ENCODE peak calls at places on chromosomes 13 and 19, in four cellular contexts. A is GM12865, J is fibroblast of pulmonary artery, S is HFF-Myc. Y is an unnamed sample.

GRCh38 chr19:33668968-33669367 is 47.2 kb downstream of the CHST8 start:
- DNase-seq in J (no peak), S (no peak), A (no peak), Y (no peak)

GRCh38 chr13:91203430-91203829 is 144.1 kb upstream of the MIR17HG start:
- DNase-seq in A (no peak), S (no peak), J (no peak), Y (no peak)

GRCh38 chr13:55298201-55298600 is 1842.5 kb upstream of the PRR20A start:
- DNase-seq in A (no peak), J (no peak), S (no peak), Y (no peak)

GRCh38 chr19:32453736-32454135 is 48.2 kb downstream of the DPY19L3 start:
- DNase-seq in J (peak), A (no peak), S (no peak), Y (no peak)

GRCh38 chr19:30391554-30392551 is 19.7 kb downstream of the ZNF536 start:
- DNase-seq in A (no peak), J (no peak), S (no peak), Y (no peak)

GRCh38 chr13:113139580-113139979 is 17.0 kb downstream of the F10 start:
- DNase-seq in J (no peak), S (no peak), A (no peak), Y (no peak)

GRCh38 chr13:29494520-29494919 is 101.0 kb downstream of the SLC7A1 start:
- DNase-seq in J (no peak), S (no peak), A (no peak), Y (no peak)

GRCh38 chr13:43284162-43284561 is 260.8 kb downstream of the DNAJC15 start:
- DNase-seq in J (peak), A (no peak), S (no peak), Y (no peak)

GRCh38 chr13:29073762-29074161 is 253.6 kb downstream of the MTUS2 start:
- DNase-seq in S (no peak), J (no peak), A (no peak), Y (no peak)

GRCh38 chr19:55050749-55051532 is 12.0 kb downstream of the RDH13 start:
- DNase-seq in J (no peak), S (no peak), A (no peak), Y (no peak)

GRCh38 chr19:4012975-4013634 is 5.6 kb downstream of the PIAS4 start:
- DNase-seq in S (no peak), J (no peak), A (no peak), Y (no peak)

GRCh38 chr13:93686399-93686798 is 459.8 kb downstream of the GPC6 start:
- DNase-seq in A (no peak), J (no peak), S (no peak), Y (no peak)

GRCh38 chr19:58033741-58034475 is at the start of gene ZSCAN1:
- DNase-seq in A (no peak), J (peak), S (no peak), Y (peak)

GRCh38 chr19:4702764-4703163 is 20.9 kb downstream of the DPP9 start:
- DNase-seq in J (no peak), S (no peak), A (no peak), Y (no peak)

GRCh38 chr13:36031490-36031889 is 99.7 kb downstream of the DCLK1 start:
- DNase-seq in J (no peak), A (no peak), S (no peak), Y (no peak)

GRCh38 chr19:17977073-17977472 is 10.2 kb downstream of the KCNN1 start:
- DNase-seq in A (no peak), S (no peak), J (no peak), Y (no peak)

GRCh38 chr19:17974551-17974950 is 7.6 kb downstream of the KCNN1 start:
- DNase-seq in S (no peak), A (no peak), J (no peak), Y (no peak)

GRCh38 chr19:17977488-17977887 is 10.6 kb downstream of the KCNN1 start:
- DNase-seq in J (no peak), S (no peak), A (no peak), Y (no peak)

GRCh38 chr19:17973759-17974158 is 6.9 kb downstream of the KCNN1 start:
- DNase-seq in S (no peak), J (no peak), A (no peak), Y (no peak)

GRCh38 chr19:17975032-17975431 is 8.1 kb downstream of the KCNN1 start:
- DNase-seq in S (no peak), A (no peak), J (no peak), Y (no peak)
- H3K4me3 ChIP-seq in S (no peak), A (no peak), J (no peak), Y (no peak)

GRCh38 chr19:37905936-37906867 is at the start of gene WDR87:
- DNase-seq in S (no peak), A (peak), J (peak), Y (no peak)
- TF ChIP-seq CTCF in S (peak), A (no peak), J (no peak), Y (peak)

GRCh38 chr19:39397360-39398296 is 6.5 kb downstream of the MED29 start:
- DNase-seq in S (no peak), J (peak), A (peak), Y (no peak)
- H3K4me3 ChIP-seq in S (no peak), J (no peak), A (peak), Y (no peak)

DNA sequence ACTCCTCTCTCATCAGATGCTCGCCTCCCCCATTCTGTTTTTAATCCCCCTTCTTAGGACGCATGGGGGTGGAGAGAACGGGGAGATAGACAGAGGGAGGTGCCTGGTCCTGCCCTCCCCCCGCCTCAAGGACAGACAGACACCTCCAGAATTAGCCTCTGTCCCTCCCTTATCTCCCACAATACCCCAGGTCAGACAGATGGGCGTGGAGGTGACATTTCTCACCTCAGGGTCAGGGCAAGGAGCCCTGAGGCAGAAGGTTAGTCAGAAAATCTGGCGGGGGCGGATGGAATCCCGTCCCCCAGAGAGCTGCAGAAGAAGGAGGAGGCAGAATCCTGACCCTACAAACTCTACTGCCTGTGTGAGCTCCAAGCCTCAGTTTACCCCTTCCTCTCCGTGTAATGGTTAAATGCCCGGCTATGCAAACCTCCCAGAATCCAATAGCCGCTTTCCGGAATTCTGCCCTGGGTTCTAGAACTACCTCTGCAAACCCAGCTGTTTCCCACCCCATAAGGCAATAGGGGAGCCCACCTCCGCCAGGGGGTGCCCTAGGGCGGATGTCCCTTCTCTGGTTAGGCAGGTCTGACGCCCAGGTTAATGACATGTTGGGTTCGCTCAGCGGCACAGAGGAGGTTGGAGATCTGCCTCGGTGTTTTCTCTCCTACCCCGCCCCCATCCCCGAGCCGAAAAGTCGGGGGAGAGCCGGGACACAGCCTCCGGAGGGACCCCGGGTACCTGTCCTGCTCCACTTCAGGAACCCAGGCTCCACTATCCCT is 900 bp downstream of the PPP1R13L start:
- DNase-seq in S (no peak), J (peak), A (peak), Y (no peak)
- TF ChIP-seq CTCF in S (peak), J (peak), A (peak), Y (peak)

GRCh38 chr19:56839665-56840451 is 668 bp downstream of the PEG3 start:
- DNase-seq in J (peak), S (no peak), A (no peak), Y (peak)

GRCh38 chr19:56838680-56838929 is 1.9 kb downstream of the PEG3 start:
- DNase-seq in A (no peak), J (no peak), S (no peak), Y (no peak)

GRCh38 chr19:56837892-56838679 is 2.4 kb downstream of the PEG3 start:
- DNase-seq in S (no peak), J (peak), A (no peak), Y (peak)

GRCh38 chr19:56840452-56841193 is at the start of the genes PEG3 and ZIM2:
- DNase-seq in S (no peak), J (peak), A (no peak), Y (no peak)

DNA sequence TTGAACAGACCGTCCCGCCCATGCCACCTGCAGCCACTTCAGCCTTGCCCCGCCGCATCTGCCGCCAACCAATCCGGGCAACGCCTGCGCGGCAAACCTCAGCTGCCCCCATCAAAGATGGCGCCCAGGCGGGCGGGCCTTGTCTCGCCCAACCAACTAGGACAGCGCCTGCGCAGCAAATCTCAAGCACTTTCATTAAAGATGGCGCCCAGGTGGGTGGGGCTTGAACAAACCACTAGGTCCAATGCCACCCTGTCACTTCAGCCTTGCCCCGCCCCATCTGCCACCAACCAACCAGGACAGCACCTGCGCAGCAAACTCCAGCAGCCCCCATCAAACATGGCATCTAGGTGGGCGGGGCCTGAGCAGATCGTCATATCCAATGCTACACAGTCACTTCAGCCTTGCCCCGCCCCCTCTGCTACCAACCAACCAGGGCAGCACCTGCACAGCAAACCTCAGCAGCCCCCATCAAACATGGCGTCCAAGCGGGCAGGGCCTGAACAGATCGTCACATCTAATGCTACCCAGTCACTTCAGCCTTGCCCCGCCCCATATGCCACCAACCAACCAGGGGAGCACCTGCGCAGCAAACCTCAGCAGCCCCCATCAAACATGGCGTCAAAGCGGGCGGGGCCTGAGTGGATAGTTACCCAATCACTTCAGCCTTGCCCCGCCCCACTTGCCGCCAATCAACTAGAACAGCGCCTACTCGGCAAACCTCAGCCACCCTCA is 1.4 kb downstream of the PEG3 start:
- DNase-seq in A (no peak), S (no peak), J (peak), Y (peak)
- H3K4me3 ChIP-seq in A (no peak), S (no peak), J (no peak), Y (no peak)

GRCh38 chr19:1069009-1069779 is 2.2 kb downstream of the ARHGAP45 start:
- DNase-seq in S (no peak), A (peak), J (no peak), Y (no peak)

GRCh38 chr19:1072371-1073015 is 5.5 kb downstream of the ARHGAP45 start:
- DNase-seq in J (no peak), S (no peak), A (no peak), Y (no peak)

GRCh38 chr19:1068111-1069001 is 1.4 kb downstream of the ARHGAP45 start:
- DNase-seq in J (no peak), S (no peak), A (peak), Y (no peak)

GRCh38 chr19:1070931-1071791 is 4.2 kb downstream of the ARHGAP45 start:
- DNase-seq in A (no peak), J (no peak), S (no peak), Y (no peak)

GRCh38 chr19:1070576-1070930 is 3.6 kb downstream of the ARHGAP45 start:
- DNase-seq in J (no peak), S (no peak), A (no peak), Y (no peak)
- TF ChIP-seq CTCF in J (peak), S (peak), A (no peak), Y (peak)

DNA sequence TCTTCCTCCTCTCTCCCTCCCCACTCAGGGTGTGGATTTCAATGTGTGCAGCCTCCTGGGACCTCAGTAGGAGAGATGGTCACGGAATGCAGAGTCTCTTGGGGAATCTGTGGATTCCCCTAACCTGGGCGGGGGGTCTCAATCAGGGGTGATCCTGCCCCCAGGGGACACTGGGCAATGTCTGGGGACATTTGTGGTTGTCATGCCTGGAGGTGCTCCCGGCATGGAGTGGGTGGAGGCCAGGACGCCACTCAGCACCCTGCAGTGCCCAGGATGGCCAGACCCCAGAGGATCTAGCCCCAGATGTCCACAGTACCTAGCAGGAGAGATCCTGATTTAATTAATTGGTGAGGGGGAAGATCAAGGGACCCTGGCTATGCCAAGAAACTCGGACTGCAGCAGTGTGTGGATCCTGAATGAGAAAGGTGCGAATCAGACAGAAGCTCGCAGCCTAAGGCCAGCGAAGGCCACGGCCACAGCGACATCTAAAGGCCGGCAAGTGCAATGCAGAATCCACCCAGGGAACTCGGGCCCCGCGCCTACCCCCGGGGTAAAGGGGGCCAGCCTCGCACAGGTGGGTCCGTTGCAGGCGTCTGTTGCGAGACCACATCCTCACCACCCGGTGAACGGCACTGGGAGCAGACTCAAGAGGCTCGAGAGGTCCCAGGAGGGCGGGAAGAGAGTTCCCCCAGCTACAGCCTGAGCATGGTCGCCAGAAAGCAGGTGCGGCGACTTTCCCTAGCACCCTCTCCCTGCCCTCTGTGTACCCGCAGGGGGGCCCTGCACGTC is 88.8 kb downstream of the GNG7 start:
- DNase-seq in J (peak), S (no peak), A (peak), Y (no peak)
- H3K4me3 ChIP-seq in J (no peak), S (no peak), A (no peak), Y (no peak)

GRCh38 chr19:9498183-9498902 is at the start of gene ZNF560:
- DNase-seq in A (no peak), S (no peak), J (peak), Y (no peak)
- TF ChIP-seq CTCF in A (no peak), S (peak), J (peak), Y (no peak)

Y was measured in retinal pigment epithelial cell.